ENCODE peak calls at places on chromosome 19, in nine cellular contexts. One of them, this sample, is unnamed.

GRCh38 chr19:37906868-37907734 is at the start of gene SIPA1L3:
- DNase-seq in ELF-1: peak; percentile 98
- DNase-seq in stimulated activated CD8-positive, alpha-beta memory T cell treated with anti-CD3 and anti-CD28 coated beads, Interleukin-2, amount 100 ng/mL, for 48 hours: peak; percentile 91
- DNase-seq in WTC11: peak; percentile 97
- DNase-seq in tibial artery: peak; percentile 94
- DNase-seq in HFFc6: peak; percentile 95
- DNase-seq in CD8-positive, alpha-beta T cell: peak; percentile 93
- DNase-seq in cardiac septum: peak; percentile 97
- DNase-seq in HL-60: peak; percentile 96
- DNase-seq in this sample: peak; percentile 97

GRCh38 chr19:1851581-1852293 is 3.5 kb upstream of the REXO1 start:
- DNase-seq in ELF-1: no peak
- DNase-seq in stimulated activated CD8-positive, alpha-beta memory T cell treated with anti-CD3 and anti-CD28 coated beads, Interleukin-2, amount 100 ng/mL, for 48 hours: no peak
- DNase-seq in WTC11: no peak
- DNase-seq in tibial artery: no peak
- DNase-seq in HFFc6: no peak
- DNase-seq in CD8-positive, alpha-beta T cell: peak; percentile 87
- DNase-seq in cardiac septum: no peak
- DNase-seq in HL-60: no peak
- DNase-seq in this sample: no peak

GRCh38 chr19:5436101-5436947 is 18.9 kb upstream of the ZNRF4 start:
- DNase-seq in ELF-1: peak; percentile 88
- DNase-seq in stimulated activated CD8-positive, alpha-beta memory T cell treated with anti-CD3 and anti-CD28 coated beads, Interleukin-2, amount 100 ng/mL, for 48 hours: no peak
- DNase-seq in WTC11: peak; percentile 93
- DNase-seq in tibial artery: no peak
- DNase-seq in HFFc6: peak; percentile 61
- DNase-seq in CD8-positive, alpha-beta T cell: no peak
- DNase-seq in cardiac septum: no peak
- DNase-seq in HL-60: no peak
- DNase-seq in this sample: peak; percentile 89

GRCh38 chr19:46229442-46229841 is at the start of gene IGFL1:
- DNase-seq in ELF-1: no peak
- DNase-seq in stimulated activated CD8-positive, alpha-beta memory T cell treated with anti-CD3 and anti-CD28 coated beads, Interleukin-2, amount 100 ng/mL, for 48 hours: no peak
- DNase-seq in WTC11: no peak
- DNase-seq in tibial artery: no peak
- DNase-seq in HFFc6: no peak
- DNase-seq in CD8-positive, alpha-beta T cell: no peak
- DNase-seq in cardiac septum: no peak
- DNase-seq in HL-60: no peak
- DNase-seq in this sample: no peak

GRCh38 chr19:51164215-51164614 is 22.1 kb downstream of the SIGLEC7 start:
- DNase-seq in ELF-1: no peak
- DNase-seq in stimulated activated CD8-positive, alpha-beta memory T cell treated with anti-CD3 and anti-CD28 coated beads, Interleukin-2, amount 100 ng/mL, for 48 hours: no peak
- DNase-seq in WTC11: no peak
- DNase-seq in tibial artery: no peak
- DNase-seq in HFFc6: no peak
- DNase-seq in CD8-positive, alpha-beta T cell: no peak
- DNase-seq in cardiac septum: no peak
- DNase-seq in HL-60: no peak
- DNase-seq in this sample: no peak

GRCh38 chr19:44905437-44906160 is at the start of gene APOE:
- DNase-seq in ELF-1: peak; percentile 86
- DNase-seq in stimulated activated CD8-positive, alpha-beta memory T cell treated with anti-CD3 and anti-CD28 coated beads, Interleukin-2, amount 100 ng/mL, for 48 hours: no peak
- DNase-seq in WTC11: peak; percentile 81
- DNase-seq in tibial artery: no peak
- DNase-seq in HFFc6: no peak
- DNase-seq in CD8-positive, alpha-beta T cell: no peak
- DNase-seq in cardiac septum: no peak
- DNase-seq in HL-60: no peak
- DNase-seq in this sample: peak; percentile 48

GRCh38 chr19:55437410-55437809 is 5.7 kb downstream of the SHISA7 start:
- DNase-seq in ELF-1: peak; percentile 90
- DNase-seq in stimulated activated CD8-positive, alpha-beta memory T cell treated with anti-CD3 and anti-CD28 coated beads, Interleukin-2, amount 100 ng/mL, for 48 hours: no peak
- DNase-seq in WTC11: peak; percentile 85
- DNase-seq in tibial artery: no peak
- DNase-seq in HFFc6: peak; percentile 34
- DNase-seq in CD8-positive, alpha-beta T cell: no peak
- DNase-seq in cardiac septum: no peak
- DNase-seq in HL-60: peak; percentile 49
- DNase-seq in this sample: peak; percentile 78

GRCh38 chr19:48629297-48629598 is 7.9 kb downstream of the DBP start:
- DNase-seq in ELF-1: no peak
- DNase-seq in stimulated activated CD8-positive, alpha-beta memory T cell treated with anti-CD3 and anti-CD28 coated beads, Interleukin-2, amount 100 ng/mL, for 48 hours: no peak
- DNase-seq in WTC11: no peak
- DNase-seq in tibial artery: no peak
- DNase-seq in HFFc6: no peak
- DNase-seq in CD8-positive, alpha-beta T cell: no peak
- DNase-seq in cardiac septum: no peak
- DNase-seq in HL-60: no peak
- DNase-seq in this sample: no peak

GRCh38 chr19:32316034-32316433 is 29.4 kb upstream of the ZNF507 start:
- DNase-seq in ELF-1: peak; percentile 70
- DNase-seq in stimulated activated CD8-positive, alpha-beta memory T cell treated with anti-CD3 and anti-CD28 coated beads, Interleukin-2, amount 100 ng/mL, for 48 hours: no peak
- DNase-seq in WTC11: peak; percentile 36
- DNase-seq in tibial artery: no peak
- DNase-seq in HFFc6: no peak
- DNase-seq in CD8-positive, alpha-beta T cell: no peak
- DNase-seq in cardiac septum: no peak
- DNase-seq in HL-60: no peak
- DNase-seq in this sample: no peak

GRCh38 chr19:41299755-41300089 is 10.2 kb upstream of the CCDC97 start:
- DNase-seq in ELF-1: no peak
- DNase-seq in stimulated activated CD8-positive, alpha-beta memory T cell treated with anti-CD3 and anti-CD28 coated beads, Interleukin-2, amount 100 ng/mL, for 48 hours: no peak
- DNase-seq in WTC11: no peak
- DNase-seq in tibial artery: peak; percentile 76
- DNase-seq in HFFc6: peak; percentile 81
- DNase-seq in CD8-positive, alpha-beta T cell: peak; percentile 73
- DNase-seq in cardiac septum: no peak
- DNase-seq in HL-60: no peak
- DNase-seq in this sample: no peak

GRCh38 chr19:7427944-7428343 is 60.9 kb downstream of the PEX11G start:
- DNase-seq in ELF-1: no peak
- DNase-seq in stimulated activated CD8-positive, alpha-beta memory T cell treated with anti-CD3 and anti-CD28 coated beads, Interleukin-2, amount 100 ng/mL, for 48 hours: no peak
- DNase-seq in WTC11: no peak
- DNase-seq in tibial artery: no peak
- DNase-seq in HFFc6: peak; percentile 70
- DNase-seq in CD8-positive, alpha-beta T cell: no peak
- DNase-seq in cardiac septum: no peak
- DNase-seq in HL-60: no peak
- DNase-seq in this sample: no peak

GRCh38 chr19:7442423-7442822 is 46.4 kb downstream of the PEX11G start:
- DNase-seq in ELF-1: no peak
- DNase-seq in stimulated activated CD8-positive, alpha-beta memory T cell treated with anti-CD3 and anti-CD28 coated beads, Interleukin-2, amount 100 ng/mL, for 48 hours: no peak
- DNase-seq in WTC11: no peak
- DNase-seq in tibial artery: peak; percentile 31
- DNase-seq in HFFc6: no peak
- DNase-seq in CD8-positive, alpha-beta T cell: no peak
- DNase-seq in cardiac septum: no peak
- DNase-seq in HL-60: no peak
- DNase-seq in this sample: no peak

GRCh38 chr19:42065511-42065910 is 4.5 kb downstream of the GRIK5 start:
- DNase-seq in ELF-1: no peak
- DNase-seq in stimulated activated CD8-positive, alpha-beta memory T cell treated with anti-CD3 and anti-CD28 coated beads, Interleukin-2, amount 100 ng/mL, for 48 hours: no peak
- DNase-seq in WTC11: no peak
- DNase-seq in tibial artery: no peak
- DNase-seq in HFFc6: no peak
- DNase-seq in CD8-positive, alpha-beta T cell: no peak
- DNase-seq in cardiac septum: no peak
- DNase-seq in HL-60: no peak
- DNase-seq in this sample: no peak

GRCh38 chr19:49073514-49074378 is 1.2 kb upstream of the KCNA7 start:
- DNase-seq in ELF-1: peak; percentile 70
- DNase-seq in stimulated activated CD8-positive, alpha-beta memory T cell treated with anti-CD3 and anti-CD28 coated beads, Interleukin-2, amount 100 ng/mL, for 48 hours: no peak
- DNase-seq in WTC11: peak; percentile 68
- DNase-seq in tibial artery: no peak
- DNase-seq in HFFc6: no peak
- DNase-seq in CD8-positive, alpha-beta T cell: no peak
- DNase-seq in cardiac septum: no peak
- DNase-seq in HL-60: peak; percentile 42
- DNase-seq in this sample: no peak

GRCh38 chr19:32453736-32454135 is 48.2 kb downstream of the DPY19L3 start:
- DNase-seq in ELF-1: no peak
- DNase-seq in stimulated activated CD8-positive, alpha-beta memory T cell treated with anti-CD3 and anti-CD28 coated beads, Interleukin-2, amount 100 ng/mL, for 48 hours: no peak
- DNase-seq in WTC11: no peak
- DNase-seq in tibial artery: no peak
- DNase-seq in HFFc6: no peak
- DNase-seq in CD8-positive, alpha-beta T cell: no peak
- DNase-seq in cardiac septum: no peak
- DNase-seq in HL-60: no peak
- DNase-seq in this sample: no peak

GRCh38 chr19:36140289-36141038 is 598 bp downstream of the CAPNS1 start:
- DNase-seq in ELF-1: peak; percentile 72
- DNase-seq in stimulated activated CD8-positive, alpha-beta memory T cell treated with anti-CD3 and anti-CD28 coated beads, Interleukin-2, amount 100 ng/mL, for 48 hours: peak; percentile 41
- DNase-seq in WTC11: peak; percentile 60
- DNase-seq in tibial artery: peak; percentile 41
- DNase-seq in HFFc6: no peak
- DNase-seq in CD8-positive, alpha-beta T cell: no peak
- DNase-seq in cardiac septum: peak; percentile 79
- DNase-seq in HL-60: peak; percentile 50
- DNase-seq in this sample: peak; percentile 36

GRCh38 chr19:56831279-56831678 is 9.2 kb downstream of the PEG3 start:
- DNase-seq in ELF-1: no peak
- DNase-seq in stimulated activated CD8-positive, alpha-beta memory T cell treated with anti-CD3 and anti-CD28 coated beads, Interleukin-2, amount 100 ng/mL, for 48 hours: no peak
- DNase-seq in WTC11: no peak
- DNase-seq in tibial artery: no peak
- DNase-seq in HFFc6: no peak
- DNase-seq in CD8-positive, alpha-beta T cell: no peak
- DNase-seq in cardiac septum: no peak
- DNase-seq in HL-60: no peak
- DNase-seq in this sample: no peak

This sample was measured in neuronal stem cell.